ENCODE peak calls at places on chromosome 6, in nine cellular contexts. F, Q, L, T, W, M, K, G and E are unnamed samples.

GRCh38 chr6:2961971-2962370 is 9.4 kb downstream of the SERPINB6 start:
- DNase-seq in F (no peak), Q (no peak), L (no peak), T (no peak), W (no peak), M (no peak), K (no peak), G (no peak), E (no peak)

GRCh38 chr6:144190593-144190992 is 40.3 kb downstream of the STX11 start:
- DNase-seq in F (no peak), Q (no peak), L (no peak), T (no peak), W (no peak), M (no peak), K (no peak), G (no peak), E (no peak)

GRCh38 chr6:143674466-143675114 is 3.2 kb upstream of the PHACTR2 start:
- DNase-seq in F (no peak), Q (no peak), L (no peak), T (no peak), W (no peak), M (no peak), K (no peak), G (no peak), E (no peak)

GRCh38 chr6:7914991-7915789 is 4.6 kb upstream of the TXNDC5 start:
- DNase-seq in F (no peak), Q (no peak), L (no peak), T (no peak), W (no peak), M (no peak), K (no peak), G (no peak), E (no peak)

GRCh38 chr6:148577687-148578488 is 168.9 kb upstream of the UST start:
- DNase-seq in F (peak), Q (peak), L (peak), T (peak), W (no peak), M (no peak), K (no peak), G (peak), E (peak)

GRCh38 chr6:159075506-159076100 is 30.8 kb upstream of the TAGAP start:
- DNase-seq in F (no peak), Q (no peak), L (no peak), T (no peak), W (no peak), M (no peak), K (no peak), G (no peak), E (no peak)

GRCh38 chr6:134964451-134965203 is 14.7 kb upstream of the ALDH8A1 start:
- DNase-seq in F (no peak), Q (no peak), L (no peak), T (no peak), W (no peak), M (no peak), K (no peak), G (no peak), E (no peak)

GRCh38 chr6:110360671-110361070 is 2.5 kb upstream of the METTL24 start:
- DNase-seq in F (no peak), Q (no peak), L (no peak), T (no peak), W (no peak), M (no peak), K (no peak), G (no peak), E (no peak)

GRCh38 chr6:7047966-7048365 is 59.8 kb upstream of the RREB1 start:
- DNase-seq in F (no peak), Q (no peak), L (no peak), T (no peak), W (no peak), M (no peak), K (no peak), G (no peak), E (no peak)

GRCh38 chr6:53483423-53484353 is 61.2 kb downstream of the GCLC start:
- DNase-seq in F (no peak), Q (no peak), L (no peak), T (peak), W (no peak), M (no peak), K (no peak), G (no peak), E (no peak)